ENCODE peak calls at places on chromosome 12, in five cellular contexts. X is GM23248, D is dorsolateral prefrontal cortex, L is NCI-H2171 treated with DMSO at 0.1 percent for 48 hours, C is T1000. G is an unnamed sample.

GRCh38 chr12:8780389-8780788 is 42.0 kb upstream of the A2ML1 start:
- DNase-seq in C (no peak), D (no peak), L (no peak), X (peak), G (no peak)

GRCh38 chr12:96401061-96401871 is 1.0 kb upstream of the CDK17 start:
- DNase-seq in C (peak), X (peak), L (peak), D (no peak), G (no peak)

GRCh38 chr12:88111074-88111652 is 30.7 kb downstream of the CEP290 start:
- DNase-seq in X (peak), L (peak), D (no peak), C (no peak), G (no peak)

GRCh38 chr12:115216300-115216699 is 532.3 kb upstream of the TBX3 start:
- DNase-seq in X (no peak), L (no peak), D (no peak), C (peak), G (no peak)

GRCh38 chr12:46179693-46180452 is 89.0 kb downstream of the SLC38A1 start:
- DNase-seq in L (no peak), D (no peak), X (no peak), C (no peak), G (no peak)

GRCh38 chr12:2693204-2693860 is 101.4 kb upstream of the FKBP4 start:
- DNase-seq in X (no peak), D (no peak), C (no peak), L (no peak), G (no peak)

GRCh38 chr12:25876383-25877045 is 82.0 kb upstream of the RASSF8 start:
- DNase-seq in L (no peak), X (no peak), C (no peak), D (no peak), G (no peak)

GRCh38 chr12:109946505-109946904 is 46.4 kb downstream of the TCHP start:
- DNase-seq in D (no peak), L (no peak), X (no peak), C (no peak), G (no peak)

GRCh38 chr12:74337951-74338350 is 199.7 kb upstream of the ATXN7L3B start:
- DNase-seq in C (no peak), D (no peak), L (no peak), X (peak), G (no peak)